ENCODE peak calls at places on chromosomes 5 and 9, in nine cellular contexts. F is RWPE1, W is NCI-H146, L is AG08395, G is nucleus accumbens, M is T-cell, P is Right ventricle myocardium superior, R is heart right ventricle, E is iPS-NIHi11. I is an unnamed sample.

GRCh38 chr9:125409217-125409636 is 147.6 kb downstream of the GAPVD1 start:
- DNase-seq in F (peak), W (peak), L (no peak), G (no peak), M (no peak), P (no peak), R (no peak), E (no peak), I (no peak)

GRCh38 chr9:19049872-19050636 is 827 bp downstream of the RRAGA start:
- DNase-seq in F (no peak), W (peak), L (peak), G (peak), M (peak), P (no peak), R (no peak), E (no peak), I (peak)

GRCh38 chr5:136629125-136629790 is 263.9 kb upstream of the TRPC7 start:
- DNase-seq in F (no peak), W (no peak), L (no peak), G (no peak), M (no peak), P (no peak), R (no peak), E (no peak), I (no peak)

GRCh38 chr5:36073595-36074216 is 7.0 kb upstream of the UGT3A2 start:
- DNase-seq in F (no peak), W (peak), L (no peak), G (no peak), M (no peak), P (no peak), R (no peak), E (peak), I (peak)

GRCh38 chr9:116800885-116801284 is 113.8 kb downstream of the TRIM32 start:
- DNase-seq in F (no peak), W (no peak), L (no peak), G (no peak), M (no peak), P (no peak), R (no peak), E (peak), I (no peak)

GRCh38 chr9:95092321-95093072 is 225.0 kb downstream of the FANCC start:
- DNase-seq in F (peak), W (no peak), L (peak), G (no peak), M (no peak), P (no peak), R (no peak), E (peak), I (peak)

GRCh38 chr9:86500667-86501435 is 146.6 kb upstream of the TUT7 start:
- DNase-seq in F (peak), W (no peak), L (peak), G (no peak), M (no peak), P (no peak), R (no peak), E (no peak), I (peak)

GRCh38 chr5:121408778-121409177 is 442.9 kb upstream of the FTMT start:
- DNase-seq in F (no peak), W (no peak), L (no peak), G (no peak), M (no peak), P (no peak), R (no peak), E (no peak), I (no peak)

GRCh38 chr9:1604942-1605560 is 410.1 kb upstream of the SMARCA2 start:
- DNase-seq in F (peak), W (no peak), L (peak), G (no peak), M (no peak), P (no peak), R (no peak), E (peak), I (peak)

GRCh38 chr9:86282979-86283535 is 719 bp upstream of the ISCA1 start:
- DNase-seq in F (peak), W (no peak), L (peak), G (peak), M (no peak), P (no peak), R (no peak), E (no peak), I (peak)

GRCh38 chr9:21153688-21154608 is 12.3 kb upstream of the IFNW1 start:
- DNase-seq in F (peak), W (no peak), L (no peak), G (no peak), M (no peak), P (no peak), R (no peak), E (peak), I (peak)

GRCh38 chr9:121888438-121888775 is 204.7 kb downstream of the TTLL11 start:
- DNase-seq in F (no peak), W (no peak), L (peak), G (no peak), M (no peak), P (no peak), R (no peak), E (no peak), I (peak)

GRCh38 chr9:24614070-24614469 is 68.4 kb upstream of the IZUMO3 start:
- DNase-seq in F (peak), W (no peak), L (no peak), G (no peak), M (no peak), P (no peak), R (no peak), E (peak), I (no peak)

GRCh38 chr5:157390179-157390923 is 69.7 kb upstream of the NIPAL4 start:
- DNase-seq in F (peak), W (no peak), L (peak), G (no peak), M (peak), P (no peak), R (no peak), E (no peak), I (peak)

GRCh38 chr9:109411069-109411761 is 86.9 kb downstream of the PTPN3 start:
- DNase-seq in F (no peak), W (no peak), L (no peak), G (no peak), M (no peak), P (no peak), R (no peak), E (no peak), I (no peak)

GRCh38 chr9:89225587-89225986 is 47.0 kb upstream of the SHC3 start:
- DNase-seq in F (no peak), W (no peak), L (no peak), G (no peak), M (no peak), P (no peak), R (no peak), E (no peak), I (no peak)

GRCh38 chr9:32442433-32442832 is 58.0 kb downstream of the ACO1 start:
- DNase-seq in F (no peak), W (no peak), L (no peak), G (no peak), M (no peak), P (no peak), R (no peak), E (no peak), I (no peak)

GRCh38 chr5:145324767-145325479 is 510.2 kb downstream of the PRELID2 start:
- DNase-seq in F (no peak), W (no peak), L (no peak), G (no peak), M (no peak), P (no peak), R (no peak), E (no peak), I (peak)

GRCh38 chr9:134651226-134651905 is 9.8 kb downstream of the COL5A1 start:
- DNase-seq in F (no peak), W (no peak), L (no peak), G (no peak), M (no peak), P (no peak), R (no peak), E (no peak), I (no peak)

GRCh38 chr5:58893551-58893950 is 310.7 kb downstream of the RAB3C start:
- DNase-seq in F (peak), W (no peak), L (no peak), G (no peak), M (no peak), P (no peak), R (no peak), E (no peak), I (no peak)

GRCh38 chr5:144028058-144028457 is 142.4 kb downstream of the YIPF5 start:
- DNase-seq in F (no peak), W (no peak), L (peak), G (no peak), M (no peak), P (no peak), R (peak), E (no peak), I (peak)

I was measured in EL.